ENCODE peak calls at places on chromosomes 11 and 22, in four cellular contexts. U is GM12878, A is H1, C is K562. G is an unnamed sample.

GRCh38 chr11:108871152-108871551 is 206.3 kb downstream of the DDX10 start:
- DNase-seq in U (no peak), A (no peak), C (no peak), G (peak)

GRCh38 chr11:134599180-134599810 is 187.3 kb upstream of the B3GAT1 start:
- DNase-seq in U (no peak), C (peak), A (peak), G (no peak)

GRCh38 chr11:587546-587945 is 11.3 kb downstream of the PHRF1 start:
- DNase-seq in C (no peak), A (no peak), U (no peak), G (no peak)

GRCh38 chr22:42928969-42929837 is 72.1 kb upstream of the ARFGAP3 start:
- DNase-seq in C (no peak), A (no peak), U (peak), G (no peak)

GRCh38 chr11:65041206-65042035 is at the start of gene SAC3D1:
- DNase-seq in U (no peak), C (peak), A (no peak), G (peak)

GRCh38 chr22:25492950-25493790 is 71.3 kb upstream of the GRK3 start:
- DNase-seq in A (no peak), C (no peak), U (no peak), G (no peak)

GRCh38 chr11:74773481-74773880 is 24.8 kb downstream of the RNF169 start:
- DNase-seq in C (no peak), U (no peak), A (no peak), G (peak)

GRCh38 chr11:103091441-103091809 is 535 bp downstream of the DCUN1D5 start:
- DNase-seq in C (no peak), A (peak), U (no peak), G (peak)

GRCh38 chr11:22433066-22433450 is 94.9 kb downstream of the SLC17A6 start:
- DNase-seq in A (no peak), C (no peak), U (no peak), G (no peak)

GRCh38 chr11:118148877-118149276 is 3.7 kb downstream of the SCN4B start:
- DNase-seq in C (no peak), U (no peak), A (no peak), G (no peak)

GRCh38 chr11:86942212-86942611 is 13.0 kb downstream of the FZD4 start:
- DNase-seq in U (no peak), C (no peak), A (no peak), G (peak)

GRCh38 chr11:12755510-12755909 is 81.3 kb downstream of the TEAD1 start:
- DNase-seq in C (no peak), U (no peak), A (no peak), G (peak)

GRCh38 chr11:106670069-106670468 is 348.2 kb downstream of the GUCY1A2 start:
- DNase-seq in C (no peak), U (no peak), A (no peak), G (peak)

GRCh38 chr22:22015631-22016030 is 33.0 kb upstream of the TOP3B start:
- DNase-seq in U (no peak), C (no peak), A (no peak), G (no peak)

GRCh38 chr11:82703796-82704195 is 29.9 kb downstream of the FAM181B start:
- DNase-seq in A (no peak), U (no peak), C (no peak), G (no peak)

GRCh38 chr11:12864316-12865156 is 144.6 kb upstream of the RASSF10 start:
- DNase-seq in U (no peak), A (no peak), C (no peak), G (peak)

GRCh38 chr11:28922351-28922981 is 814.3 kb downstream of the METTL15 start:
- DNase-seq in U (no peak), A (no peak), C (no peak), G (peak)

GRCh38 chr11:31987118-31988005 is 103.5 kb upstream of the RCN1 start:
- DNase-seq in A (peak), U (no peak), C (no peak), G (no peak)

GRCh38 chr22:34045311-34045710 is 125.0 kb upstream of the LARGE1 start:
- DNase-seq in U (no peak), C (no peak), A (no peak), G (no peak)

GRCh38 chr11:2584812-2585565 is 114.8 kb downstream of the KCNQ1OT1 start:
- DNase-seq in C (no peak), A (no peak), U (no peak), G (no peak)

GRCh38 chr11:7600205-7600775 is 73.0 kb downstream of the CYB5R2 start:
- DNase-seq in U (no peak), A (no peak), C (no peak), G (peak)

GRCh38 chr11:103633037-103633788 is 403.2 kb upstream of the DDI1 start:
- DNase-seq in C (no peak), A (no peak), U (no peak), G (peak)

GRCh38 chr11:14386895-14387480 is 28.0 kb upstream of the RRAS2 start:
- DNase-seq in C (no peak), U (no peak), A (peak), G (peak)

GRCh38 chr11:83717551-83717950 is 431.4 kb upstream of the CCDC90B start:
- DNase-seq in U (no peak), A (no peak), C (no peak), G (no peak)

GRCh38 chr11:11620251-11620965 is 1.4 kb downstream of the GALNT18 start:
- DNase-seq in A (peak), C (no peak), U (no peak), G (peak)

GRCh38 chr11:16936643-16937042 is 77.6 kb downstream of the PLEKHA7 start:
- DNase-seq in C (no peak), U (no peak), A (no peak), G (no peak)

GRCh38 chr11:123519055-123519796 is 89.2 kb downstream of the GRAMD1B start:
- DNase-seq in U (no peak), A (peak), C (no peak), G (peak)

GRCh38 chr11:92770419-92770818 is 199.0 kb upstream of the MTNR1B start:
- DNase-seq in U (no peak), A (no peak), C (no peak), G (no peak)

GRCh38 chr11:115291391-115291744 is 212.8 kb downstream of the CADM1 start:
- DNase-seq in C (no peak), U (no peak), A (no peak), G (no peak)

GRCh38 chr11:126840201-126840886 is 160.2 kb downstream of the KIRREL3 start:
- DNase-seq in C (no peak), A (no peak), U (no peak), G (peak)

GRCh38 chr11:95101935-95102334 is 12.3 kb downstream of the ENDOD1 start:
- DNase-seq in U (no peak), C (no peak), A (no peak), G (no peak)

GRCh38 chr11:34621876-34622275 is 983 bp downstream of the EHF start:
- DNase-seq in C (no peak), U (no peak), A (no peak), G (no peak)

GRCh38 chr11:59833602-59834001 is 11.7 kb downstream of the CBLIF start:
- DNase-seq in A (no peak), C (no peak), U (no peak), G (no peak)

GRCh38 chr11:96486890-96487633 is 97.2 kb downstream of the JRKL start:
- DNase-seq in A (no peak), C (no peak), U (no peak), G (peak)

GRCh38 chr11:14905104-14906033 is 13.3 kb upstream of the CYP2R1 start:
- DNase-seq in A (peak), C (no peak), U (no peak), G (peak)

GRCh38 chr11:44564653-44565007 is 833 bp upstream of the CD82 start:
- DNase-seq in C (peak), U (no peak), A (no peak), G (peak)

GRCh38 chr11:119195680-119196079 is 10.4 kb downstream of the NHERF4 start:
- DNase-seq in C (peak), U (no peak), A (peak), G (peak)
- TF ChIP-seq CHD1 in C (no peak), U (no peak), A (no peak), G (no peak)

GRCh38 chr11:79940165-79940564 is 499.3 kb upstream of the TENM4 start:
- DNase-seq in A (no peak), U (no peak), C (no peak), G (peak)
- H3K27ac ChIP-seq in A (no peak), U (no peak), C (no peak), G (no peak)

DNA sequence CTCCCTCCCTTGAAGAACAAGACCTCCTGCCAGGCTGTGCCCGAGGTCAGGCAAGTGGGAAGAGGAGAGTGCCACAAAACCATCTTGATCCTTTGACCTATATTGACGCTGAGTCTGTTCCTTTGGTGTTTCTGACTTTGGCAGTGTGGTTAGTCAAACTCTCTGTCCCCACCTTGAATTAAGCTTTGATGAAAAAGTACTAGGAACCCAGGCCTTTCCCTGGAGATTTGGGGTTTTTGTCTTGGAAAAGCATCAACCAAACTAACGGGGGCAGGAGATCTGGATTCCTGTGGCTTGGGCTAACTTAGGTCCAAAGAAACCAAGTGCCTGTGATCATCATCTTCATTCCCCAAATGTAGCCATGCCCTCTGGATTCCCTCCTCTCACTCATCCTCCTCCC is 40.4 kb downstream of the ARFGAP2 start:
- DNase-seq in C (no peak), A (no peak), U (no peak), G (no peak)
- TF ChIP-seq CHD1 in C (no peak), A (no peak), U (no peak), G (no peak)

GRCh38 chr22:32695451-32695891 is 106.0 kb upstream of the TIMP3 start:
- DNase-seq in A (no peak), U (no peak), C (no peak), G (peak)

GRCh38 chr22:32699686-32700085 is 101.8 kb upstream of the TIMP3 start:
- DNase-seq in A (no peak), U (no peak), C (no peak), G (no peak)

GRCh38 chr22:32698926-32699619 is 102.4 kb upstream of the TIMP3 start:
- DNase-seq in U (no peak), C (no peak), A (no peak), G (no peak)

GRCh38 chr22:32696089-32696488 is 105.4 kb upstream of the TIMP3 start:
- DNase-seq in U (no peak), A (no peak), C (no peak), G (no peak)

GRCh38 chr22:32697331-32697995 is 104.0 kb upstream of the TIMP3 start:
- DNase-seq in C (no peak), U (no peak), A (no peak), G (no peak)
- H3K27ac ChIP-seq in C (no peak), U (no peak), A (no peak), G (peak)

GRCh38 chr11:36374726-36375125 is 78.6 kb downstream of the PRR5L start:
- DNase-seq in A (no peak), C (no peak), U (no peak), G (no peak)

GRCh38 chr11:36373040-36374010 is 77.2 kb downstream of the PRR5L start:
- DNase-seq in C (no peak), U (no peak), A (no peak), G (no peak)

GRCh38 chr11:36371590-36371989 is 75.5 kb downstream of the PRR5L start:
- DNase-seq in C (no peak), U (no peak), A (no peak), G (no peak)

GRCh38 chr11:36371161-36371560 is 75.1 kb downstream of the PRR5L start:
- DNase-seq in U (no peak), C (no peak), A (no peak), G (no peak)

GRCh38 chr11:36372101-36372767 is 76.1 kb downstream of the PRR5L start:
- DNase-seq in A (no peak), C (no peak), U (no peak), G (peak)
- TF ChIP-seq CHD1 in A (no peak), C (no peak), U (no peak), G (no peak)

DNA sequence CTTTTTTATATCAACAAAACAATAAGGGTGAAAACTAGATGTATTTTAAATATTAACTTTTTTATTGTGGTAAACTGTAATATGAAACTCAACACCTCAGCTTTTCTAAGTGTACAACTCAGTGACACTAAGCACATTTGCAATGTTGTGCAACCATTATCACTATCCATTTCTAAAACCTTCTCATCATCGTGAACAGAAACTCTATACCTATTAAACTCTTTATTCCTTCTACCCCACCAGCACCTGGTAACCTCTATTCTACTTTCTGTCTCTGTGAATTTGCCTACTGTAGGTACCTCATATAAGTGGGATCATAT is 9.4 kb downstream of the HORMAD2 start:
- DNase-seq in U (no peak), C (no peak), A (no peak), G (no peak)
- H3K27ac ChIP-seq in U (no peak), C (no peak), A (no peak), G (no peak)

GRCh38 chr11:9280655-9281301 is 15.6 kb upstream of the DENND5A start:
- DNase-seq in C (no peak), U (peak), A (peak), G (peak)
- TF ChIP-seq CHD1 in C (no peak), U (no peak), A (no peak), G (no peak)

DNA sequence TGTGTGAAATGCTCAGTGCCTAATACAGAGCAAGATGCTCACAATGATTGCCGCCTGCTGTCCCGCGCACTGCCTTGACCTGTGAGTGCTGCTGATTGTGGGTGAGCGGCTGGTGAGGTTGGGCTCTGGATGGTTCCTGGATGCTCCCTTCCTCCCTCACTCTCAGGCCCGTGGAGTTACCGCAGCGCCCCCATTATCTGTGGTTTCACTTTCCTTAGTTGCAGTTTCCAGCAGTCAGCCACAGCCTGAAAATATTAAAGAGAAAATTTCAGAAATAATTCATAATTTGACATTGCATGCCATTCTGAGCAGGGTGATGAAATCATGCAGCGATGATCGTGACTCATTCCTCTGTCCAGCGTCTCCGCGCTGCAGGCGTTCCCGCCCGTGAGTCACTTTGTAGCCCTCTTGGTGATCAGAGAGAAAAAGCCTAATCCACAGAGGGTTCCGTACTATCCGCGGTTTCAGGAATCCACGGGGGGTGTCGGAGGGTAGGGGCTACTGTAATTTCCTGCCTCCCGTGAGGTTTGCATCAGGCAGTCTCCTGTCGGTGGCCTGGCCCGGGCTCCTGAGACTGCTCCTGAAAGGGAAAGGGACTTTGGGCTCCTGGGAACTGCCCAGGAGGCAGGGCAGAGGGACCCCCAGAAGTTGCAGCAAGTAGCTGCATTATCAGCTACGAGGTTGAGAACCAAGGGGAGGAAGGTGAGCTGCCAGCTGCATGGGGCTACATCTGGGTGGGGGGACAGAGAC is 10.6 kb downstream of the RPL3 start:
- DNase-seq in C (no peak), U (no peak), A (no peak), G (peak)
- H3K27ac ChIP-seq in C (peak), U (no peak), A (no peak), G (peak)

GRCh38 chr11:111846063-111846462 is 25.3 kb downstream of the ALG9 start:
- DNase-seq in C (no peak), U (no peak), A (no peak), G (peak)
- TF ChIP-seq CHD1 in C (no peak), U (no peak), A (no peak), G (no peak)

DNA sequence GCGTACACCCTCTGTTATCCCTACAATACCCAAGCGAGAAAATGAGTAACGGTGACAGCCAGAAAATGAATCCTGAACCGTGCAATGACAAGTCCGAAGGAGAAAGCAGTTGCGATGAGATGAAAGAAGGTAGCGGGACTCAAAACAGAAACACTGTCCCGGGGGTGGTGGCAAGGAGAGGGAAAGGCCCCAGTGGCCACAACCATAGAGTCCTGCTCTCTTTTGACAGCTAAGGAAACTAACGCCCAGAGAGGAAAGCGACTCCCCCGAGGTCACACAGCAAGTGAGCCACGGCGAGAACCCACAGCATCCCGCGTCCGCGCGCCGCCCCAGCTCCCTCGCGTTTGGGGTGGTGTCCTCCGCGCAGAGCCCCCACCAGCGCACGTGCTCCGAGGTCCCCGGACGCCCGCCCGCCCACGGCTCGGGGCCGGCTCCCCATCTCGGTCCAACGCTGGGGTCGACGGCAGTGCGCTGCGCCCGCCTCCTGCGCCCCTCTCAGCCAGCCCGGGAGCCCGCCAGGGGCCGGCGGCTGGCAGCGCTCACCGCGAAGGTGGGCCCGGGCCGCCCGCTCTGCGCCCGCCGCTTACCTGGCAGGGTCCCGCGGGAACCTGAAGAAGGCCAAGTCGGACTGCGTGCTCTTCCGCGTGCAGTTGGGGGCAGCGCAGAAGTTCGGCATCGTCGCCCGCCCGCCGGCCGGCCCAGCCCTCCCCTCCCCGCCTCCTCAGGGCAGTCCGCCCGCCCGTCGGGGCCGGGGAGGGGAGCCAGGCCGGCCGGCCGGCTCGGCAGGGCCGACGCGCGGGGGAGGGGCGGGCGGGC is 563 bp downstream of the THAP12 start:
- DNase-seq in U (no peak), A (peak), C (peak), G (peak)
- H3K27ac ChIP-seq in U (peak), A (no peak), C (peak), G (peak)

G was measured in IMR-90.